ENCODE peak calls at places on chromosomes 13 and 19, in eight cellular contexts. T is GM20000, R is GM12865, O is Calu3, W is hepatic stellate cell, F is kidney glomerular epithelial cell, L is hepatocyte, Q is WTC11. E is an unnamed sample.

GRCh38 chr13:99892866-99893504 is 78.6 kb downstream of the ZIC5 start:
- DNase-seq in Q (no peak), F (no peak), L (no peak), O (no peak), T (no peak), W (no peak), R (no peak), E (no peak)

GRCh38 chr19:35585844-35586243 is at the start of gene PMIS2:
- DNase-seq in F (no peak), Q (peak), W (no peak), R (peak), O (no peak), T (no peak), L (no peak), E (no peak)

GRCh38 chr19:48629297-48629598 is 7.9 kb downstream of the DBP start:
- DNase-seq in F (no peak), T (no peak), L (no peak), O (no peak), R (no peak), Q (no peak), W (no peak), E (no peak)

GRCh38 chr19:58059003-58059671 is at the start of gene ZNF135:
- DNase-seq in F (peak), Q (peak), L (peak), R (no peak), T (no peak), O (no peak), W (peak), E (no peak)

GRCh38 chr19:36605101-36605838 is at the start of gene ZNF382:
- DNase-seq in R (peak), T (peak), O (peak), Q (peak), W (peak), L (peak), F (peak), E (no peak)

GRCh38 chr19:6362351-6362801 is 1.0 kb downstream of the CLPP start:
- DNase-seq in W (peak), T (no peak), F (no peak), O (no peak), Q (no peak), R (no peak), L (no peak), E (no peak)

GRCh38 chr13:108924154-108924940 is 294.9 kb downstream of the MYO16 start:
- DNase-seq in Q (no peak), T (no peak), W (peak), O (no peak), F (no peak), L (no peak), R (no peak), E (no peak)

GRCh38 chr19:44476559-44477408 is 23.5 kb downstream of the ZNF180 start:
- DNase-seq in T (no peak), Q (no peak), L (no peak), R (peak), O (no peak), F (peak), W (no peak), E (no peak)

GRCh38 chr19:53915000-53915399 is 5.9 kb downstream of the CACNG7 start:
- DNase-seq in W (no peak), L (no peak), F (no peak), Q (peak), T (no peak), O (no peak), R (no peak), E (no peak)

GRCh38 chr19:47509973-47510372 is 4.9 kb downstream of the NAPA start:
- DNase-seq in F (peak), T (no peak), Q (no peak), R (no peak), O (no peak), L (no peak), W (no peak), E (no peak)

GRCh38 chr19:47673426-47673825 is 39.8 kb upstream of the EHD2 start:
- DNase-seq in T (no peak), F (no peak), R (no peak), Q (no peak), O (no peak), L (no peak), W (no peak), E (no peak)

GRCh38 chr19:29245221-29245620 is 32.3 kb upstream of the UQCRFS1 start:
- DNase-seq in O (no peak), L (no peak), R (no peak), Q (no peak), W (no peak), F (no peak), T (no peak), E (no peak)

GRCh38 chr19:51887522-51888498 is at the start of gene ZNF577:
- DNase-seq in Q (peak), L (peak), W (peak), F (peak), T (peak), O (peak), R (peak), E (peak)

GRCh38 chr13:34762312-34762711 is 179.8 kb upstream of the NBEA start:
- DNase-seq in T (no peak), L (peak), F (peak), O (no peak), Q (no peak), R (no peak), W (no peak), E (no peak)

GRCh38 chr19:29764322-29764721 is 47.5 kb upstream of the CCNE1 start:
- DNase-seq in L (no peak), O (no peak), W (no peak), Q (no peak), R (peak), T (no peak), F (no peak), E (no peak)

GRCh38 chr13:41931337-41931736 is 29.6 kb downstream of the VWA8 start:
- DNase-seq in O (no peak), F (no peak), Q (no peak), T (no peak), W (no peak), L (no peak), R (no peak), E (no peak)

GRCh38 chr13:44243198-44243852 is 130.3 kb upstream of the SERP2 start:
- DNase-seq in T (peak), O (peak), L (peak), F (peak), Q (peak), W (peak), R (peak), E (peak)

GRCh38 chr19:29878973-29879654 is 62.9 kb upstream of the URI1 start:
- DNase-seq in W (peak), F (no peak), R (no peak), L (no peak), O (peak), T (no peak), Q (peak), E (no peak)

GRCh38 chr13:98778749-98779148 is 26.3 kb upstream of the SLC15A1 start:
- DNase-seq in F (no peak), T (no peak), O (no peak), Q (no peak), R (no peak), L (no peak), W (no peak), E (peak)

GRCh38 chr19:43148233-43148632 is 38.1 kb downstream of the PSG5 start:
- DNase-seq in Q (no peak), R (no peak), L (no peak), F (peak), W (peak), O (no peak), T (no peak), E (no peak)

GRCh38 chr13:56424246-56424645 is 716.5 kb upstream of the PRR20A start:
- DNase-seq in F (no peak), T (no peak), L (no peak), O (no peak), R (no peak), W (no peak), Q (no peak), E (no peak)

E was measured in glomerular endothelial cell.